ENCODE peak calls at places on chromosomes 16 and 17, in five cellular contexts. T is spleen, X is IMR-90, W is MG63, L is Peyer's patch. Q is an unnamed sample.

GRCh38 chr17:64081802-64082799 is 47.8 kb downstream of the ERN1 start:
- DNase-seq in T (no peak), X (peak; percentile 82), W (no peak), L (peak; percentile 51), Q (peak; percentile 25)

GRCh38 chr16:16062023-16062932 is 112.9 kb downstream of the ABCC1 start:
- DNase-seq in T (no peak), X (no peak), W (no peak), L (peak; percentile 25), Q (no peak)

GRCh38 chr17:78890111-78890897 is 12.7 kb downstream of the CEP295NL start:
- DNase-seq in T (peak; percentile 94), X (no peak), W (no peak), L (peak; percentile 85), Q (peak; percentile 82)

GRCh38 chr17:72832306-72832705 is 260.2 kb downstream of the SLC39A11 start:
- DNase-seq in T (no peak), X (no peak), W (no peak), L (no peak), Q (no peak)

GRCh38 chr16:23188911-23189310 is 6.4 kb downstream of the SCNN1G start:
- DNase-seq in T (no peak), X (no peak), W (no peak), L (no peak), Q (no peak)

GRCh38 chr17:40975516-40975915 is 8.6 kb downstream of the KRT40 start:
- DNase-seq in T (no peak), X (no peak), W (no peak), L (no peak), Q (no peak)

GRCh38 chr16:57941016-57941656 is 29.8 kb downstream of the CNGB1 start:
- DNase-seq in T (no peak), X (no peak), W (peak; percentile 94), L (no peak), Q (no peak)

GRCh38 chr17:78058001-78058400 is 70.6 kb downstream of the TMC6 start:
- DNase-seq in T (no peak), X (no peak), W (no peak), L (no peak), Q (no peak)

GRCh38 chr17:41060052-41060604 is at the start of gene KRTAP2-3:
- DNase-seq in T (no peak), X (peak; percentile 97), W (peak; percentile 83), L (no peak), Q (no peak)

GRCh38 chr17:63412234-63412633 is 33.9 kb downstream of the CYB561 start:
- DNase-seq in T (no peak), X (no peak), W (no peak), L (no peak), Q (no peak)

GRCh38 chr16:88920618-88921602 is 54.5 kb upstream of the PABPN1L start:
- DNase-seq in T (peak; percentile 92), X (peak; percentile 61), W (peak; percentile 53), L (peak; percentile 70), Q (no peak)

DNA sequence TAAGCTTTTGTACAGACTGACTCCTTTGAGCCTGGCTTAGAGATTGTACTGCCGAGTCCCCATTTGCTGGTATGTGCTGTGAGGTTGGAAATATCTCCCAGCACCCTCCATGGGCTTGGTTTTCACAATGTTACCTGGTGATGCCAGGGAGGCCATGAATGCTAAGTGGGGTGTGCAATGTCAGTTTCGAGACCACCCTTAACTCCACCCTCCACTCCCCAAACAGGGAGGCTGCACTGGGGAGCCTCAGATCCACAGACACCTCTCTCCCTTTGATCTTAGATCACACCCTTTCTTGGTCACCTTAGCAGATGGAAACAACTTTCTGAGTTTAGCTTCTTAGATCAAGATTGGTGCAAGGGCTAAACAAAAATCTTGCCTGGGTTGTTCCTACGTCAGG is 28.6 kb upstream of the PIK3R6 start:
- DNase-seq in T (peak; percentile 17), X (no peak), W (no peak), L (no peak), Q (no peak)
- H3K36me3 ChIP-seq in T (peaks cover 15% of the 10 kb centered on the region), X (no peaks in the 10 kb centered on the region), W (no peaks in the 10 kb centered on the region), L (no peaks in the 10 kb centered on the region), Q (peaks cover 2% of the 10 kb centered on the region)

GRCh38 chr16:2195316-2196161 is 866 bp downstream of the CASKIN1 start:
- DNase-seq in T (no peak), X (no peak), W (no peak), L (no peak), Q (no peak)

GRCh38 chr16:2194852-2195315 is 1.5 kb downstream of the CASKIN1 start:
- DNase-seq in T (no peak), X (peak; percentile 39), W (no peak), L (peak; percentile 68), Q (no peak)

GRCh38 chr16:2196981-2197511 is 641 bp upstream of the CASKIN1 start:
- DNase-seq in T (no peak), X (no peak), W (no peak), L (no peak), Q (no peak)

GRCh38 chr16:2196162-2196980 is at the start of gene CASKIN1:
- DNase-seq in T (no peak), X (no peak), W (no peak), L (no peak), Q (no peak)

DNA sequence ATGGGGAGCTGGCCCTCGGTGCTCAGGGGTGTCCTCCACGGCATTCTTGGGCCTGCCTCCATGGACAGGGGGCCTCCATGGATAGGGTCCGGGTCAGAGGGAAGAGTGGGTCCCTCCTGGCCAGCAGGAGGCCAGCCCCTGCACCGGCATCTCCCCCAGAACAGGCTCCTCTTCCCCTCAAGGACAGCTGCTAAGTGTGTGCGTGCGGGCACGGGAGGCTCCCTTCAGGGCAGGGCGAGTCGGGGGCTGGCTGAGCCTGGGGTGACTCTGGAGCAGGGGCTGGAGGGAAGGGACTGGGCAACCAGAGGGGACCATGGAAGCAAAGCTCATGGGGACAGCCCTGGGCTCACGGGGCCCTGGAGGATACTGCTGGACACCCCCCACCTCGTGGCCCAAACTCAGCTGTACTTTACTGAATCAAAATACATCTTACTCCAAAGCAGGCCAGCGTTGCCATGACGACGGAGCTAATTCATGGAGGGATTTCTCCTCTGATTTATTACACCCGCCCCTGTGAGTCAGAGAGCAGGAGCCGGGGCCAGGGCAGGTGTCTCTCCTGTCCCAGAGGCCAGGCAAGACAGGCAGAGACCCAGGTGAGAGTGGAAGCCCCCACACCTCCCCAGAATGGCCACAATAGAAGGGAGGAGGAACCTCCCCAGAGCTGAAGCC is 2.1 kb downstream of the CASKIN1 start:
- DNase-seq in T (no peak), X (peak; percentile 27), W (peak; percentile 53), L (no peak), Q (no peak)
- H3K27me3 ChIP-seq in T (peaks cover 50% of the 10 kb centered on the region), X (peaks cover 53% of the 10 kb centered on the region), W (peaks cover 14% of the 10 kb centered on the region), L (no peaks in the 10 kb centered on the region), Q (peaks cover 2% of the 10 kb centered on the region)

GRCh38 chr16:21167929-21168602 is 9.6 kb downstream of the LDAF1 start:
- DNase-seq in T (no peak), X (no peak), W (no peak), L (no peak), Q (no peak)

GRCh38 chr16:21175397-21175796 is 16.9 kb downstream of the LDAF1 start:
- DNase-seq in T (no peak), X (no peak), W (no peak), L (no peak), Q (no peak)

GRCh38 chr16:21169249-21169981 is 10.9 kb downstream of the LDAF1 start:
- DNase-seq in T (no peak), X (peak; percentile 71), W (no peak), L (no peak), Q (no peak)

GRCh38 chr16:21167360-21167759 is 8.9 kb downstream of the LDAF1 start:
- DNase-seq in T (no peak), X (peak; percentile 98), W (peak; percentile 76), L (no peak), Q (no peak)

GRCh38 chr16:21172650-21173049 is 14.2 kb downstream of the LDAF1 start:
- DNase-seq in T (no peak), X (no peak), W (no peak), L (no peak), Q (no peak)
- H3K36me3 ChIP-seq in T (peaks cover 61% of the 10 kb centered on the region), X (peaks cover 36% of the 10 kb centered on the region), W (peaks cover 23% of the 10 kb centered on the region), L (peaks cover 58% of the 10 kb centered on the region), Q (no peaks in the 10 kb centered on the region)

DNA sequence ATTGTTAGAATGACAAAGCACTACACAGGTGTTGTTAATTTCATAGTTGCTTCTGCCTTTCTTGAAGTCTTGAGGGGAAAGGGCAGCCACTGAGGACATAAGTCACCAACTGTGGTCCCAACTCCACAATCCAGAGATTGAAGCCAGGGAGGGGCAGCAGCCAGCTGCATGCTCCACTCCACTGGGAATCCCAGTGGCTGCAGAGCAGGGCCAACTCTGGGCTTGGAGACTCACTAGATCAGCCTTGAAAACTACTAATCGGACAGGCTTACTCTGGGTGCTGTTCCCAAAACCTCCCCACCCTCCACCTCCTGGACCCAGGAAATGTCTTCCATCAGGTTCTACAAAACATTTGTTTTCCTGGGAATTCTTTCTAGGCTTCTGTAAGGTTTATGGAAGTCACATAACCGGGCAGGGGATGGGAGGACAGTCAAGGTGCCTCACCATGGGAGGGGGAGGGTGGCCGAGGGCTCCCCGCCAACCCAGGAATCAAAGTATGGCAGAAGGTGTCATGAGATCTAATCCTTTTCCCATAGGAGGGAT is 68.0 kb downstream of the MYH13 start:
- DNase-seq in T (no peak), X (no peak), W (no peak), L (no peak), Q (no peak)
- H3K27me3 ChIP-seq in T (no peaks in the 10 kb centered on the region), X (no peaks in the 10 kb centered on the region), W (no peaks in the 10 kb centered on the region), L (no peaks in the 10 kb centered on the region), Q (no peaks in the 10 kb centered on the region)